ENCODE peak calls at places on chromosomes 1 and 21, in four cellular contexts. F, G, C and J are unnamed samples.

GRCh38 chr1:44835738-44836675 is 7.0 kb downstream of the PTCH2 start:
- DNase-seq in F (peak; percentile 74), G (peak; percentile 97), C (peak; percentile 85), J (peak; percentile 75)

GRCh38 chr1:66251521-66251920 is 282.4 kb upstream of the SGIP1 start:
- DNase-seq in F (no peak), G (peak; percentile 69), C (no peak), J (no peak)

GRCh38 chr1:185369786-185370185 is 52.7 kb upstream of the IVNS1ABP start:
- DNase-seq in F (no peak), G (no peak), C (no peak), J (no peak)

GRCh38 chr1:9675393-9675792 is 23.9 kb downstream of the PIK3CD start:
- DNase-seq in F (no peak), G (no peak), C (no peak), J (no peak)

GRCh38 chr1:244305776-244306341 is 145.8 kb downstream of the ADSS2 start:
- DNase-seq in F (no peak), G (no peak), C (no peak), J (no peak)

GRCh38 chr1:2298685-2299673 is 70.9 kb downstream of the SKI start:
- DNase-seq in F (no peak), G (no peak), C (no peak), J (no peak)

GRCh38 chr1:229363723-229364122 is 20.9 kb upstream of the CCSAP start:
- DNase-seq in F (no peak), G (peak; percentile 56), C (no peak), J (no peak)

GRCh38 chr1:25549273-25550154 is 6.1 kb downstream of the LDLRAP1 start:
- DNase-seq in F (peak; percentile 54), G (peak; percentile 46), C (no peak), J (peak; percentile 70)

GRCh38 chr1:229970714-229971113 is 96.3 kb upstream of the GALNT2 start:
- DNase-seq in F (no peak), G (no peak), C (no peak), J (no peak)

GRCh38 chr1:32989160-32989894 is 24.7 kb upstream of the RNF19B start:
- DNase-seq in F (no peak), G (peak; percentile 54), C (peak; percentile 43), J (no peak)

GRCh38 chr1:208433086-208433485 is 188.9 kb upstream of the PLXNA2 start:
- DNase-seq in F (no peak), G (no peak), C (no peak), J (no peak)

GRCh38 chr1:229620876-229621275 is 5.0 kb downstream of the TAF5L start:
- DNase-seq in F (no peak), G (peak; percentile 6), C (no peak), J (no peak)

GRCh38 chr1:3125546-3126368 is 56.8 kb downstream of the PRDM16 start:
- DNase-seq in F (peak; percentile 70), G (no peak), C (no peak), J (no peak)

GRCh38 chr1:220011620-220012019 is 34.7 kb downstream of the EPRS1 start:
- DNase-seq in F (no peak), G (no peak), C (no peak), J (no peak)

GRCh38 chr21:16195896-16196443 is 466.2 kb downstream of the USP25 start:
- DNase-seq in F (no peak), G (no peak), C (no peak), J (no peak)

GRCh38 chr1:7526196-7526866 is 244.8 kb upstream of the VAMP3 start:
- DNase-seq in F (no peak), G (no peak), C (no peak), J (no peak)

GRCh38 chr1:232248276-232248803 is 381.6 kb downstream of the SIPA1L2 start:
- DNase-seq in F (no peak), G (no peak), C (no peak), J (no peak)

GRCh38 chr1:76293831-76294230 is 219.3 kb downstream of the ST6GALNAC3 start:
- DNase-seq in F (no peak), G (no peak), C (no peak), J (no peak)

GRCh38 chr1:907611-908451 is 15.9 kb upstream of the SAMD11 start:
- DNase-seq in F (no peak), G (peak; percentile 32), C (no peak), J (no peak)

GRCh38 chr1:55827350-55827749 is 612.2 kb upstream of the USP24 start:
- DNase-seq in F (no peak), G (no peak), C (no peak), J (no peak)

GRCh38 chr1:200379940-200380588 is 29.8 kb downstream of the ZNF281 start:
- DNase-seq in F (no peak), G (no peak), C (no peak), J (no peak)

GRCh38 chr21:44021064-44021463 is 9.0 kb downstream of the TRAPPC10 start:
- DNase-seq in F (no peak), G (no peak), C (no peak), J (no peak)

GRCh38 chr1:204520834-204521709 is 4.9 kb downstream of the MDM4 start:
- DNase-seq in F (no peak), G (peak; percentile 41), C (no peak), J (peak; percentile 83)

GRCh38 chr1:245894843-245895242 is 612.2 kb downstream of the SMYD3 start:
- DNase-seq in F (no peak), G (no peak), C (no peak), J (no peak)

GRCh38 chr1:107883562-107883961 is 81.4 kb downstream of the VAV3 start:
- DNase-seq in F (no peak), G (no peak), C (no peak), J (no peak)

GRCh38 chr21:36431252-36431651 is 46.1 kb downstream of the CHAF1B start:
- DNase-seq in F (no peak), G (no peak), C (no peak), J (no peak)

GRCh38 chr21:36428789-36429671 is 43.8 kb downstream of the CHAF1B start:
- DNase-seq in F (no peak), G (no peak), C (no peak), J (no peak)

GRCh38 chr21:36427502-36427901 is 42.3 kb downstream of the CHAF1B start:
- DNase-seq in F (no peak), G (no peak), C (no peak), J (no peak)

GRCh38 chr21:36430841-36431240 is 45.6 kb downstream of the CHAF1B start:
- DNase-seq in F (no peak), G (no peak), C (no peak), J (no peak)

GRCh38 chr21:36429672-36430546 is 44.7 kb downstream of the CHAF1B start:
- DNase-seq in F (peak; percentile 52), G (peak; percentile 91), C (no peak), J (peak; percentile 62)
- H3K27ac ChIP-seq in F (peak overlapping the region; percentile 54), G (peak overlapping the region; percentile 40), C (peak overlapping the region; percentile 10), J (no peak overlapping the region)

GRCh38 chr1:11594222-11594621 is 60.0 kb downstream of the FBXO2 start:
- DNase-seq in F (no peak), G (peak; percentile 88), C (peak; percentile 8), J (no peak)
- TF ChIP-seq CTCF in F (no peak), G (peak; percentile 81), C (no peak), J (no peak)

DNA sequence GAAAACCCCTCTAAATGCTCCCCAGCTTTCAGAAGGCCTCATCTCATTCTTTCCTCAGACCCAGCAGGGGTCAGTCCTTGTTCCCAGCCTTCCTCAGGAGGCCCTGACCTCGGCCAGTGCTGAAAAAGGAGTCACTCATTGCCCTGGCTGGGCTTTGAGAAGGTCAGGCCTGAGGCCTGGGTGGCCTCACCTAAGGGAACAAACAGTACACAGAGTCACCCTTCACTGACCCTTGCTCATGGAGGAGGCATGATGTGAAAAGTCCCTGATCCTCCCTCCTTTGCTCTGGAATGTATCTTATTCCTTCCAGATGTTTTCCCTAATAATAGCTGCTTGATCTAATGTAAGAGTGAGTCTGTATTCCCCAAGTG is 117.7 kb upstream of the SLC44A3 start:
- DNase-seq in F (no peak), G (peak; percentile 56), C (no peak), J (no peak)
- H3K27ac ChIP-seq in F (peak overlapping the region; percentile 43), G (no peak overlapping the region), C (no peak overlapping the region), J (no peak overlapping the region)

DNA sequence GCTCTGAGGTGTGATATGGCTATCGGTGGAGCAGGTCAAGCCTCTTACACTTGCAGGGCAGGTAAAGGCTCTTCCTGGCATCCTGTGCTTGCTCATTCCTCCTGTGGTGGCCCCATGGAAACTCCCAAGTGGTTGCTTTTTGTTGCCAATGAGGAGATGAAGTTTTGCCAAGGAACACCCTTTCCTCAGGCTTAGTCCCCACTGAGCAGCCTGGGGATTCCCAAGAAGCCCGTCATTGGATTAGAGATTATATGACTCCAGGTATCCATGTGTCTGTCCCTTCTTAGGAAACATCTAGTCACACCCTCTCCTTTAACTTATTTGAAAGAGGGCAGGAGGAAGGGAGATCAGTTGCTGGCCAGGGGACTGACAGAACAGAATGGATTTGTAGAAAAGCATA is 3.8 kb upstream of the LCE3A start:
- DNase-seq in F (no peak), G (no peak), C (no peak), J (no peak)
- TF ChIP-seq CTCF in F (no peak), G (no peak), C (no peak), J (no peak)

DNA sequence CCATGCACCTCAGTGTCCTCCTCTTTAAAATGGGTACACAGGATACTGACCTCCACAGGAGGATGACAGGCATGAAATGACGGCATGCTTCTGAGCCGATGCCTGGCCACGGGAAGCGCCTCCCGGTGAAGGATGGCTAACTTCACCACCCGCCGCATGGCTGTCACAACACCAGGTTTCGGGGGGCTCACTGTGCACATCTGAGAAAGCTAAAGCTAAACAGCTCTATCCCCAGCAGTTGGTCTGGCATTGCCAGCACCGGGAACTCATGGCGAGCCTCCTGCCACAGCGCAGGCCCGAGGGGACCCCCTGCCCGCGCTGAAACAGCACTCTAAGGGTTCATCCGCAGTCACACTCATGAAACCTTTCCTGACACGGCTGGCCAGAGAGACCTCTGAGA is 16.0 kb downstream of the NPHP4 start:
- DNase-seq in F (no peak), G (no peak), C (no peak), J (no peak)
- H3K27ac ChIP-seq in F (no peak overlapping the region), G (no peak overlapping the region), C (no peak overlapping the region), J (no peak overlapping the region)

DNA sequence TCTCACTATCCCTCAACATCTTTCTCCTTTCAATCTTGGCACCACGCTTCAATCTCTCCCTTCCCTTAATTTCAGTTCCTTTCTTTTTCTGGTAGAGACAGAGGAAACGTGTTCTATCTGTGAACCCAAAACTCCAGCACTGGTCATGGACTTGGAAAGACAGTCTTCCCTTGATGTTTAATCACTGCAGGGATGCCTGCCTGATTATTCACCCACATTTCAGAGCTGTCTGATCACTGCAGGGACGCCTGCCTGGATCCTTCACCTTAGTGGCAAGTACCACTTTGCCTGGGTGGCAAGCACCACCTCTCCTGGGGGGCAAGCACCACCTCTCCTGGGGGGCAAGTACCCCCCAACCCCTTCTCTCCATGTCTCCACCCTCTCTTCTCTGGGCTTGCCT is 27.8 kb downstream of the SELL start:
- DNase-seq in F (no peak), G (no peak), C (no peak), J (no peak)
- TF ChIP-seq CTCF in F (no peak), G (no peak), C (no peak), J (no peak)

GRCh38 chr1:16245476-16246196 is 8.7 kb upstream of the CPLANE2 start:
- DNase-seq in F (no peak), G (no peak), C (no peak), J (no peak)
- H3K27ac ChIP-seq in F (no peak overlapping the region), G (no peak overlapping the region), C (no peak overlapping the region), J (no peak overlapping the region)